ENCODE peak calls at places on chromosomes 1 and 21, in four cellular contexts. B, Y, C and O are unnamed samples.

GRCh38 chr1:12001249-12001917 is 17.9 kb upstream of the MIIP start:
- DNase-seq in C (peak), B (peak), Y (no peak), O (peak)

GRCh38 chr1:225937048-225937968 is 3.7 kb downstream of the LEFTY2 start:
- DNase-seq in Y (no peak), C (no peak), B (no peak), O (no peak)

GRCh38 chr1:225451340-225451739 is 23.5 kb upstream of the LBR start:
- DNase-seq in B (no peak), Y (no peak), C (peak), O (no peak)

GRCh38 chr1:178768423-178768822 is 43.4 kb downstream of the RALGPS2 start:
- DNase-seq in C (peak), Y (no peak), B (no peak), O (peak)

GRCh38 chr1:197302775-197303174 is 34.7 kb downstream of the CRB1 start:
- DNase-seq in C (no peak), Y (no peak), B (peak), O (no peak)

GRCh38 chr1:245225267-245225666 is 70.5 kb downstream of the KIF26B start:
- DNase-seq in Y (no peak), B (peak), C (no peak), O (no peak)

GRCh38 chr21:45590726-45591618 is 48.7 kb upstream of the SLC19A1 start:
- DNase-seq in B (no peak), Y (peak), C (peak), O (peak)

GRCh38 chr1:240399381-240399780 is 212.6 kb downstream of the GREM2 start:
- DNase-seq in B (peak), Y (no peak), C (no peak), O (no peak)

GRCh38 chr1:229640455-229640854 is 14.4 kb downstream of the URB2 start:
- DNase-seq in B (no peak), C (no peak), Y (peak), O (no peak)

GRCh38 chr1:222618001-222618879 is at the start of gene MIA3:
- DNase-seq in B (peak), Y (peak), C (peak), O (peak)
- TF ChIP-seq POLR2A in B (peak), Y (peak), C (peak), O (peak)

DNA sequence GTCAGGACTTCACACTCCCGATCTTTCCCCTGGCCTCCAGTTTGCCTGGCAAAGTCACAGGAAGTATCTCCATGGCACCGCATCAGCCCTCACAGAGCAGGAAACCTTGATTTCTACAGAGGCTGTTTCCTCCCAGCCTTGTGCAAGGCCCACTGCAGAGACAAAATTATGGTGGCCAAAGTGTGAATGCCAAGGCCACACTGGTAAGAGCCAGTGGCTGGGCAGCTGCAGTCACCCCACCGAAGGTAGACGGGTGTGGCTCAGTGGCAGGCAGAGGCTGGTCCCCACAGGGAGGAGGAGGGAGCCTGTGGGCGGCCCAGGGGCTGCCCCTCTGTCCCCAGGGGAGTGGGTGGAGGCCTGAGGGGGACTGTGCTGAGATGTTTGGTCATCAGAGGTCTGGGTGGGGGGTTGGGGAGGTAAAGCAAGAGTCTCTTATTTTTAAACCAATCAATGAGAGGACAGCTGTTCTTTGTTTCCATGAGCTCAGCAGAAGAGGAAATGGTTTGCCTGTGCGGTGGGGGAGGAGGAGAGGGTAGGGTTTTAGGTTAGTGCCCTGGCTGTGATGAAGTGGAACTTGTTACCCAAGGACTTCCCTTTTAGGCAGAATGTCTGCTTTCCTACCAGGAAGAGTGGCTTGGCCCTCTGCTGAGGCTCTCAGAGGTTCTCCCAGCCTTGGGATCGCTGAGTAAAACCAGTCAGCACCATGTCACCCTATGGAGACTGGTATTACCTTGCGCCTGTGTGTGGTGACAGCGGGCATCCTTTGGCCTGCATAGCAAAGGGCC is 18.0 kb upstream of the BTG2 start:
- DNase-seq in C (peak), B (no peak), Y (no peak), O (peak)
- TF ChIP-seq POLR2A in C (no peak), B (no peak), Y (peak), O (no peak)

GRCh38 chr1:234961468-234962339 is 166.9 kb downstream of the TOMM20 start:
- DNase-seq in B (peak), C (peak), Y (peak), O (no peak)
- TF ChIP-seq POLR2A in B (peak), C (no peak), Y (no peak), O (no peak)

DNA sequence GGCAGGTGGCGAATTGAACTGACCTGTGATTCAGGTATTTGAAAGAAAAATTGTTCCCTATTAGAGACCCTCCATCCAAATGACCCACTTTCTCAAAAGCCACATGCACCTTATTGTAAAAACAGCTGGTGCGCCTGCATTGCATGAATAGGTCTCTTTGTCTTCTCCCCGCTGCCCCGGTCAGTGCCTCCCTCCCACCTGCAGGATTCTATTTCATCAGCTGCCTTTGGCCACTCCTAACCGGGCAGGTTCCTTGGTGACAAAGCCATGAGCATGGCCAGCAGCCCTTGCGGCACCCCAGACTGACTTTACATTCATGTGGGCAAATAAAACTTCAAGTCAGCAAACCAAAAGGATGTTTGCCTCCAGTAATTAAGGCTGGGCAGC is 6.4 kb downstream of the TMPRSS3 start:
- DNase-seq in C (no peak), Y (no peak), B (no peak), O (no peak)
- TF ChIP-seq POLR2A in C (no peak), Y (no peak), B (no peak), O (no peak)

GRCh38 chr1:212581034-212581433 is 27.5 kb upstream of the ATF3 start:
- DNase-seq in Y (no peak), C (no peak), B (no peak), O (no peak)

GRCh38 chr1:212585210-212585609 is 23.4 kb upstream of the ATF3 start:
- DNase-seq in Y (no peak), B (no peak), C (no peak), O (no peak)

GRCh38 chr1:212583643-212584042 is 24.9 kb upstream of the ATF3 start:
- DNase-seq in C (no peak), B (no peak), Y (no peak), O (no peak)

GRCh38 chr1:212584092-212584886 is 24.3 kb upstream of the ATF3 start:
- DNase-seq in C (no peak), Y (no peak), B (no peak), O (no peak)

GRCh38 chr1:212583082-212583615 is 25.4 kb upstream of the ATF3 start:
- DNase-seq in Y (no peak), C (no peak), B (no peak), O (no peak)
- TF ChIP-seq POLR2A in Y (no peak), C (no peak), B (no peak), O (no peak)